ENCODE peak calls at places on chromosomes 5 and 9, in four cellular contexts. Z is A549, V is GM12878, R is K562. C is an unnamed sample.

GRCh38 chr5:142012792-142013388 is at the start of gene GNPDA1:
- DNase-seq in Z (peak), V (no peak), R (peak), C (peak)

GRCh38 chr9:113934826-113935676 is 58.9 kb downstream of the ZNF618 start:
- DNase-seq in Z (no peak), V (no peak), R (no peak), C (no peak)

GRCh38 chr5:96207420-96207819 is 225.6 kb downstream of the PCSK1 start:
- DNase-seq in Z (peak), V (no peak), R (no peak), C (no peak)

GRCh38 chr5:133129192-133129748 is 77.5 kb downstream of the HSPA4 start:
- DNase-seq in Z (no peak), V (no peak), R (no peak), C (no peak)

GRCh38 chr5:16617272-16617973 is 626 bp upstream of the RETREG1 start:
- DNase-seq in Z (no peak), V (no peak), R (no peak), C (no peak)

GRCh38 chr5:14261237-14261636 is 118.1 kb downstream of the TRIO start:
- DNase-seq in Z (no peak), V (no peak), R (no peak), C (no peak)

GRCh38 chr9:70419546-70420266 is 5.2 kb upstream of the KLF9 start:
- DNase-seq in Z (peak), V (peak), R (peak), C (peak)

GRCh38 chr5:32059779-32060178 is 114.3 kb downstream of the GOLPH3 start:
- DNase-seq in Z (peak), V (no peak), R (no peak), C (no peak)

GRCh38 chr9:92245005-92245797 is 48.3 kb downstream of the IARS1 start:
- DNase-seq in Z (no peak), V (no peak), R (no peak), C (no peak)

GRCh38 chr5:119583684-119584083 is 45.7 kb upstream of the FAM170A start:
- DNase-seq in Z (no peak), V (peak), R (no peak), C (no peak)

GRCh38 chr9:98971168-98971914 is 27.6 kb downstream of the COL15A1 start:
- DNase-seq in Z (no peak), V (no peak), R (peak), C (peak)

GRCh38 chr5:72244862-72245371 is 75.1 kb downstream of the MRPS27 start:
- DNase-seq in Z (peak), V (no peak), R (peak), C (peak)

GRCh38 chr5:138635268-138635667 is 60.1 kb upstream of the HSPA9 start:
- DNase-seq in Z (no peak), V (no peak), R (no peak), C (no peak)

GRCh38 chr9:127181315-127181580 is 58.8 kb upstream of the ANGPTL2 start:
- DNase-seq in Z (no peak), V (no peak), R (no peak), C (no peak)

GRCh38 chr5:123538670-123539459 is 26.9 kb downstream of the CSNK1G3 start:
- DNase-seq in Z (peak), V (no peak), R (no peak), C (no peak)

GRCh38 chr5:149056611-149057165 is 6.2 kb downstream of the SH3TC2 start:
- DNase-seq in Z (no peak), V (no peak), R (no peak), C (no peak)

GRCh38 chr5:136249678-136250266 is 56.8 kb upstream of the SMIM32 start:
- DNase-seq in Z (peak), V (no peak), R (peak), C (peak)

GRCh38 chr9:111237447-111237846 is 92.6 kb downstream of the OR2K2 start:
- DNase-seq in Z (no peak), V (peak), R (no peak), C (no peak)

GRCh38 chr5:55509097-55509496 is 25.7 kb downstream of the PLPP1 start:
- DNase-seq in Z (no peak), V (no peak), R (no peak), C (no peak)

GRCh38 chr5:168342151-168342825 is 50.8 kb downstream of the WWC1 start:
- DNase-seq in Z (no peak), V (no peak), R (no peak), C (no peak)

GRCh38 chr5:169756071-169756765 is 119.1 kb downstream of the DOCK2 start:
- DNase-seq in Z (no peak), V (no peak), R (no peak), C (no peak)

GRCh38 chr5:167770461-167770860 is 521.0 kb upstream of the WWC1 start:
- DNase-seq in Z (no peak), V (no peak), R (no peak), C (no peak)

GRCh38 chr5:172106511-172107356 is 81.3 kb downstream of the STK10 start:
- DNase-seq in Z (peak), V (peak), R (peak), C (no peak)

GRCh38 chr9:16286160-16286559 is 584.3 kb downstream of the BNC2 start:
- DNase-seq in Z (no peak), V (no peak), R (no peak), C (no peak)

GRCh38 chr9:87581513-87581912 is 83.8 kb downstream of the DAPK1 start:
- DNase-seq in Z (no peak), V (no peak), R (peak), C (no peak)

GRCh38 chr9:127267793-127268507 is 3.4 kb downstream of the GARNL3 start:
- DNase-seq in Z (no peak), V (peak), R (no peak), C (no peak)

GRCh38 chr5:137828192-137828591 is 39.5 kb upstream of the MYOT start:
- DNase-seq in Z (no peak), V (no peak), R (no peak), C (no peak)

GRCh38 chr9:131289301-131290038 is at the start of gene PLPP7:
- DNase-seq in Z (no peak), V (no peak), R (peak), C (peak)

GRCh38 chr5:150073086-150073625 is 13.2 kb downstream of the CSF1R start:
- DNase-seq in Z (no peak), V (no peak), R (no peak), C (no peak)

GRCh38 chr5:95900383-95900958 is 61.2 kb downstream of the ELL2 start:
- DNase-seq in Z (no peak), V (no peak), R (no peak), C (no peak)

GRCh38 chr9:99680191-99680590 is 141.5 kb upstream of the NR4A3 start:
- DNase-seq in Z (no peak), V (no peak), R (no peak), C (no peak)

GRCh38 chr9:20317701-20318100 is 304.6 kb downstream of the MLLT3 start:
- DNase-seq in Z (no peak), V (no peak), R (no peak), C (no peak)

GRCh38 chr9:35680331-35681105 is 6.8 kb downstream of the CA9 start:
- DNase-seq in Z (no peak), V (no peak), R (no peak), C (no peak)
- TF ChIP-seq CHD4 in Z (no peak), V (no peak), R (no peak), C (no peak)

GRCh38 chr5:111655169-111655924 is 101.6 kb downstream of the NREP start:
- DNase-seq in Z (no peak), V (no peak), R (no peak), C (peak)
- TF ChIP-seq CHD4 in Z (no peak), V (no peak), R (no peak), C (no peak)

GRCh38 chr5:139726248-139726647 is 69.4 kb upstream of the PSD2 start:
- DNase-seq in Z (no peak), V (no peak), R (no peak), C (no peak)
- TF ChIP-seq CHD4 in Z (no peak), V (no peak), R (no peak), C (no peak)

DNA sequence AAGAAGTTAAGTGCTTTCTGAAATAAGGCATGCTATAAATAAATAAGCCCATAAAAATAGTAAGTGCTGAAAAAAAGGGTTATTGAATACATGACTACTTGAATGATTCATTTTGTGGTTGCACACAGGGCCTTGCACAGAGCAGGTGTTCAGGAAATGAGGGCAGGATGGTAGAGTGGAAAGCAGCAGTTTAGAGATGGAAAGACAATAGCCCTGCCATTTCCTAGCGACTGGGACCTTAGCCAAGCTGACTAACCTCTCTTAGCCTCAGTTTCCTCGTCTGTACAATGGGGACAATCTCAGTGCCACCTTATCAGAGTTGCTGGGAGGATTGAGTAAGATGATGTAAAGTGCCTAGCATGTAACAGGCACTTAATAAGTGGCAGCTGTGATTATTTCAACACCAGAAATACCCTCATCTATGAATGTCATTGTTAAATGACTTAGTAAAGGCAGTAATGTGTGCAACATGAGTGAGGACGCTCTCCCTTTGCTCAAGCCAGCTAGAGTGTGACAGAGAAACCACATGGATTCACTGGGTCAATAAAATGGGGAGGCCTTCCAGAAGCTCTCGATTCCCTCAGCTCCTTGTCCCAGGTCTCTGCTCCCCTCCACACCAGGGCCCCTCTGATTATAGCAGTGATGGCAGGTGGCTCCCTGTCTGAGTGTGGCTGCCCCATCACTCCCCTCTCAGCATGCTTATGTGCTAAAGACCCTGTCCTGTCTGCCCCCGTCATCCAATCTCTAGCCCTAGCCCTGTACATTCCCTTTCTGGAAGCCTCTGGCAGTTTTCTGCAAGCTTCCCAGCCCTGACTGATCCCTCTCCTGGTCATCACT is 16.0 kb upstream of the PHF19 start:
- DNase-seq in Z (no peak), V (no peak), R (peak), C (no peak)
- TF ChIP-seq CHD4 in Z (no peak), V (no peak), R (peak), C (no peak)

C was measured in HepG2.